ENCODE peak calls at places on chromosomes 1 and 21, in five cellular contexts. V is fibroblast of villous mesenchyme, T is AG09319, K is heart left ventricle, O is foreskin keratinocyte. S is an unnamed sample.

GRCh38 chr21:38955495-38955894 is 149.8 kb downstream of the ETS2 start:
- DNase-seq in K (peak), T (no peak), O (peak), V (peak), S (peak)

GRCh38 chr1:25572708-25573590 is 29.5 kb downstream of the LDLRAP1 start:
- DNase-seq in V (peak), O (no peak), T (no peak), K (peak), S (peak)

GRCh38 chr1:236733654-236734053 is 47.4 kb downstream of the ACTN2 start:
- DNase-seq in K (no peak), O (no peak), T (no peak), V (peak), S (no peak)

GRCh38 chr1:161313554-161314200 is 504 bp upstream of the SDHC start:
- DNase-seq in V (no peak), K (no peak), T (no peak), O (no peak), S (no peak)

GRCh38 chr1:183416850-183417690 is 1.1 kb downstream of the NMNAT2 start:
- DNase-seq in O (no peak), K (peak), T (no peak), V (peak), S (peak)

GRCh38 chr1:152479792-152480595 is 30.6 kb upstream of the LCE5A start:
- DNase-seq in O (no peak), K (no peak), T (no peak), V (no peak), S (no peak)

GRCh38 chr1:221965252-221965651 is 223.4 kb upstream of the DUSP10 start:
- DNase-seq in K (no peak), T (no peak), V (no peak), O (no peak), S (no peak)

GRCh38 chr1:58764294-58764978 is 19.4 kb downstream of the JUN start:
- DNase-seq in K (no peak), O (no peak), V (peak), T (no peak), S (no peak)

GRCh38 chr1:201206152-201206551 is 15.5 kb downstream of the IGFN1 start:
- DNase-seq in V (no peak), K (no peak), O (no peak), T (no peak), S (no peak)

GRCh38 chr1:150560011-150560438 is 10.8 kb downstream of the ADAMTSL4 start:
- DNase-seq in T (no peak), K (peak), V (peak), O (no peak), S (peak)

GRCh38 chr1:230426246-230427101 is at the start of gene PGBD5:
- DNase-seq in T (no peak), V (peak), K (peak), O (no peak), S (peak)

GRCh38 chr1:48776400-48777218 is at the start of gene BEND5:
- DNase-seq in T (no peak), K (peak), O (no peak), V (no peak), S (no peak)

GRCh38 chr1:89607156-89607555 is 25.8 kb upstream of the LRRC8C start:
- DNase-seq in O (no peak), V (no peak), K (no peak), T (no peak), S (no peak)

GRCh38 chr1:236142358-236143103 is at the start of gene GPR137B:
- DNase-seq in V (peak), T (no peak), O (no peak), K (peak), S (peak)

GRCh38 chr21:15592271-15592860 is 137.4 kb upstream of the USP25 start:
- DNase-seq in V (peak), T (no peak), K (no peak), O (no peak), S (peak)

GRCh38 chr1:54464477-54465146 is 58.4 kb upstream of the SSBP3 start:
- DNase-seq in K (no peak), V (no peak), O (no peak), T (no peak), S (no peak)

GRCh38 chr1:75786901-75787455 is 922 bp downstream of the RABGGTB start:
- DNase-seq in V (peak), K (no peak), T (no peak), O (no peak), S (no peak)

GRCh38 chr1:33454646-33455282 is 17.7 kb upstream of the ZSCAN20 start:
- DNase-seq in K (no peak), T (no peak), V (peak), O (no peak), S (no peak)

GRCh38 chr21:32403201-32403701 is 9.3 kb upstream of the EVA1C start:
- DNase-seq in K (peak), T (no peak), V (peak), O (no peak), S (peak)

GRCh38 chr1:10744654-10745238 is 51.7 kb downstream of the CASZ1 start:
- DNase-seq in K (peak), V (no peak), T (no peak), O (no peak), S (no peak)

GRCh38 chr1:223827193-223827663 is 18.5 kb downstream of the TP53BP2 start:
- DNase-seq in K (no peak), V (no peak), O (no peak), T (no peak), S (no peak)

GRCh38 chr1:188128761-188129160 is 1300.0 kb downstream of the PLA2G4A start:
- DNase-seq in V (peak), T (no peak), K (no peak), O (peak), S (no peak)

GRCh38 chr1:34781071-34781843 is at the start of gene GJB3:
- DNase-seq in O (no peak), K (no peak), V (no peak), T (no peak), S (peak)

GRCh38 chr1:168582690-168583325 is 6.4 kb downstream of the XCL1 start:
- DNase-seq in K (no peak), O (no peak), T (peak), V (peak), S (no peak)

GRCh38 chr1:63087966-63088365 is 234.4 kb upstream of the FOXD3 start:
- DNase-seq in O (no peak), K (no peak), T (no peak), V (no peak), S (no peak)

GRCh38 chr1:43952731-43953350 is 6.1 kb downstream of the IPO13 start:
- DNase-seq in O (no peak), T (no peak), V (no peak), K (no peak), S (no peak)

GRCh38 chr1:248136811-248137210 is 8.1 kb upstream of the OR2M5 start:
- DNase-seq in T (no peak), K (no peak), V (no peak), O (no peak), S (no peak)
- TF ChIP-seq CTCF in T (no peak), K (no peak), V (no peak), O (no peak), S (no peak)

DNA sequence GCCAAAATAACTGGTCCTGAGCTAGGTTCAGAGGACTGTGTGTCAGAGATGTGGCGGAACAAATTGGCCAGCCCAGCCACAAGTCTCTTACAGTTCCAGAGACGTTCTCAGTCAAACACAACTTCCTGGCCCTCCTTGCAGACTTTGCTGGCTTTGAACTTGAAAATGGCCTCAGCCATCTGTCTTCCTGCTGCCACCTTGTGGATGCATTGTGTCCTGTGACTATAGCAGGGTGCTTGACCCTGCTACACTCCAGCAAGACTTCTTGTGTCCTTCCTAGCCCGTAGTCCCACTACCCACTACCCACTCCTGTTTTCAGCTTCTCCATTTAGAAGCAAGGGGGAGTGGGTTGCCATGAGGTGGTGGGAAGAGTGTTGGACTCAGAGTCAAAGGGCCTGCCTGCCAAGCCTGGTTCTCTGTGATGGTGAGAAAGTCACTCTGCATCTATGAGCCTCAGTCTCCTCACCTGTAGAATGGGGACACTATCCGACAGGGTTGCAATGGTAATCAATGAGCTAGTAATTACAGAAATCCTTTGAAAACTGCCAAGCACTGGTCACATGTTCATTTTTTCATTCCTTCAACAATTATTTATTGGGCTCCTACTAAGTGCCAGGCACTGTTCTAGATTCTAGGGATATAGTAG is 109.9 kb downstream of the IGSF21 start:
- DNase-seq in T (no peak), K (no peak), V (no peak), O (no peak), S (no peak)
- TF ChIP-seq CTCF in T (no peak), K (peak), V (peak), O (peak), S (no peak)

GRCh38 chr1:72282690-72283203 is 408 bp upstream of the NEGR1 start:
- DNase-seq in T (peak), K (peak), V (peak), O (peak), S (peak)
- TF ChIP-seq CTCF in T (no peak), K (no peak), V (peak), O (peak), S (peak)

GRCh38 chr1:109484519-109484975 is 842 bp downstream of the ATXN7L2 start:
- DNase-seq in T (no peak), K (no peak), V (no peak), O (no peak), S (no peak)

GRCh38 chr1:109482242-109482641 is 1.5 kb upstream of the ATXN7L2 start:
- DNase-seq in K (no peak), O (no peak), V (no peak), T (no peak), S (no peak)

GRCh38 chr1:109482796-109483638 is 688 bp upstream of the ATXN7L2 start:
- DNase-seq in T (no peak), V (no peak), K (peak), O (no peak), S (no peak)

GRCh38 chr1:109485001-109485400 is 1.3 kb downstream of the ATXN7L2 start:
- DNase-seq in K (no peak), V (no peak), O (no peak), T (no peak), S (no peak)

GRCh38 chr1:109483658-109484518 is at the start of gene ATXN7L2:
- DNase-seq in T (peak), V (peak), O (peak), K (peak), S (peak)
- TF ChIP-seq CTCF in T (no peak), V (no peak), O (no peak), K (no peak), S (no peak)

GRCh38 chr1:174747613-174748012 is 252.1 kb upstream of the CACYBP start:
- DNase-seq in T (no peak), K (no peak), V (no peak), O (no peak), S (no peak)
- TF ChIP-seq CTCF in T (no peak), K (no peak), V (peak), O (peak), S (peak)